ENCODE peak calls at places on chromosomes 5 and 9, in ten cellular contexts. One of them, this sample, is unnamed.

GRCh38 chr9:33331411-33331891 is 41.1 kb downstream of the NFX1 start:
- DNase-seq in AG04450: no peak
- DNase-seq in heart right ventricle: no peak
- DNase-seq in upper lobe of left lung: no peak
- DNase-seq in endodermal cell: no peak
- DNase-seq in tibial nerve: no peak
- DNase-seq in astrocyte of the spinal cord: no peak
- DNase-seq in HFF-Myc: no peak
- DNase-seq in stomach: no peak
- DNase-seq in fibroblast of pulmonary artery: peak
- DNase-seq in this sample: no peak

GRCh38 chr9:111994831-111995458 is 98.3 kb downstream of the UGCG start:
- DNase-seq in HFF-Myc: no peak
- DNase-seq in astrocyte of the spinal cord: no peak
- DNase-seq in stomach: no peak
- DNase-seq in endodermal cell: peak
- DNase-seq in AG04450: no peak
- DNase-seq in heart right ventricle: no peak
- DNase-seq in upper lobe of left lung: no peak
- DNase-seq in fibroblast of pulmonary artery: no peak
- DNase-seq in tibial nerve: no peak
- DNase-seq in this sample: peak

GRCh38 chr9:109001275-109001676 is 12.0 kb downstream of the CTNNAL1 start:
- DNase-seq in astrocyte of the spinal cord: peak
- DNase-seq in tibial nerve: no peak
- DNase-seq in heart right ventricle: no peak
- DNase-seq in endodermal cell: no peak
- DNase-seq in fibroblast of pulmonary artery: peak
- DNase-seq in HFF-Myc: no peak
- DNase-seq in upper lobe of left lung: no peak
- DNase-seq in stomach: no peak
- DNase-seq in AG04450: no peak
- DNase-seq in this sample: peak

GRCh38 chr5:172971482-172971881 is 12.1 kb upstream of the ATP6V0E1 start:
- DNase-seq in upper lobe of left lung: no peak
- DNase-seq in stomach: no peak
- DNase-seq in HFF-Myc: no peak
- DNase-seq in astrocyte of the spinal cord: no peak
- DNase-seq in tibial nerve: no peak
- DNase-seq in AG04450: no peak
- DNase-seq in endodermal cell: no peak
- DNase-seq in fibroblast of pulmonary artery: no peak
- DNase-seq in heart right ventricle: no peak
- DNase-seq in this sample: no peak

GRCh38 chr5:1330146-1330846 is 14.6 kb downstream of the CLPTM1L start:
- DNase-seq in astrocyte of the spinal cord: no peak
- DNase-seq in fibroblast of pulmonary artery: no peak
- DNase-seq in HFF-Myc: no peak
- DNase-seq in tibial nerve: no peak
- DNase-seq in upper lobe of left lung: peak
- DNase-seq in heart right ventricle: no peak
- DNase-seq in stomach: peak
- DNase-seq in AG04450: no peak
- DNase-seq in endodermal cell: no peak
- DNase-seq in this sample: no peak

GRCh38 chr5:53023969-53024368 is 34.8 kb downstream of the ITGA2 start:
- DNase-seq in astrocyte of the spinal cord: peak
- DNase-seq in endodermal cell: no peak
- DNase-seq in stomach: no peak
- DNase-seq in tibial nerve: no peak
- DNase-seq in fibroblast of pulmonary artery: peak
- DNase-seq in HFF-Myc: no peak
- DNase-seq in upper lobe of left lung: no peak
- DNase-seq in AG04450: no peak
- DNase-seq in heart right ventricle: no peak
- DNase-seq in this sample: no peak

GRCh38 chr9:119370816-119371215 is 1.6 kb upstream of the BRINP1 start:
- DNase-seq in astrocyte of the spinal cord: peak
- DNase-seq in stomach: no peak
- DNase-seq in heart right ventricle: peak
- DNase-seq in AG04450: no peak
- DNase-seq in HFF-Myc: peak
- DNase-seq in tibial nerve: peak
- DNase-seq in fibroblast of pulmonary artery: peak
- DNase-seq in upper lobe of left lung: no peak
- DNase-seq in endodermal cell: peak
- DNase-seq in this sample: no peak

GRCh38 chr5:150780180-150780692 is 1.7 kb downstream of the SMIM3 start:
- DNase-seq in tibial nerve: peak
- DNase-seq in HFF-Myc: no peak
- DNase-seq in fibroblast of pulmonary artery: peak
- DNase-seq in heart right ventricle: peak
- DNase-seq in stomach: peak
- DNase-seq in upper lobe of left lung: peak
- DNase-seq in AG04450: no peak
- DNase-seq in endodermal cell: no peak
- DNase-seq in astrocyte of the spinal cord: no peak
- DNase-seq in this sample: no peak

GRCh38 chr9:133342570-133342969 is 5.4 kb downstream of the MED22 start:
- DNase-seq in upper lobe of left lung: no peak
- DNase-seq in heart right ventricle: no peak
- DNase-seq in tibial nerve: no peak
- DNase-seq in fibroblast of pulmonary artery: no peak
- DNase-seq in AG04450: no peak
- DNase-seq in stomach: no peak
- DNase-seq in astrocyte of the spinal cord: no peak
- DNase-seq in endodermal cell: peak
- DNase-seq in HFF-Myc: no peak
- DNase-seq in this sample: no peak

GRCh38 chr5:33852327-33852726 is 39.5 kb downstream of the ADAMTS12 start:
- DNase-seq in upper lobe of left lung: no peak
- DNase-seq in stomach: no peak
- DNase-seq in HFF-Myc: no peak
- DNase-seq in heart right ventricle: no peak
- DNase-seq in AG04450: no peak
- DNase-seq in tibial nerve: no peak
- DNase-seq in fibroblast of pulmonary artery: peak
- DNase-seq in astrocyte of the spinal cord: peak
- DNase-seq in endodermal cell: no peak
- DNase-seq in this sample: no peak

GRCh38 chr9:91841591-91841990 is 108.4 kb downstream of the ROR2 start:
- DNase-seq in endodermal cell: no peak
- DNase-seq in AG04450: no peak
- DNase-seq in fibroblast of pulmonary artery: no peak
- DNase-seq in stomach: no peak
- DNase-seq in upper lobe of left lung: no peak
- DNase-seq in tibial nerve: no peak
- DNase-seq in astrocyte of the spinal cord: no peak
- DNase-seq in HFF-Myc: no peak
- DNase-seq in heart right ventricle: no peak
- DNase-seq in this sample: no peak

GRCh38 chr9:133191989-133192388 is 17.1 kb downstream of the OBP2B start:
- DNase-seq in fibroblast of pulmonary artery: no peak
- DNase-seq in AG04450: no peak
- DNase-seq in heart right ventricle: no peak
- DNase-seq in endodermal cell: no peak
- DNase-seq in HFF-Myc: no peak
- DNase-seq in tibial nerve: no peak
- DNase-seq in astrocyte of the spinal cord: no peak
- DNase-seq in stomach: no peak
- DNase-seq in upper lobe of left lung: no peak
- DNase-seq in this sample: no peak

GRCh38 chr5:111296570-111296969 is 72.4 kb downstream of the CAMK4 start:
- DNase-seq in stomach: no peak
- DNase-seq in tibial nerve: no peak
- DNase-seq in upper lobe of left lung: no peak
- DNase-seq in AG04450: no peak
- DNase-seq in astrocyte of the spinal cord: no peak
- DNase-seq in HFF-Myc: no peak
- DNase-seq in fibroblast of pulmonary artery: no peak
- DNase-seq in heart right ventricle: no peak
- DNase-seq in endodermal cell: no peak
- DNase-seq in this sample: no peak

DNA sequence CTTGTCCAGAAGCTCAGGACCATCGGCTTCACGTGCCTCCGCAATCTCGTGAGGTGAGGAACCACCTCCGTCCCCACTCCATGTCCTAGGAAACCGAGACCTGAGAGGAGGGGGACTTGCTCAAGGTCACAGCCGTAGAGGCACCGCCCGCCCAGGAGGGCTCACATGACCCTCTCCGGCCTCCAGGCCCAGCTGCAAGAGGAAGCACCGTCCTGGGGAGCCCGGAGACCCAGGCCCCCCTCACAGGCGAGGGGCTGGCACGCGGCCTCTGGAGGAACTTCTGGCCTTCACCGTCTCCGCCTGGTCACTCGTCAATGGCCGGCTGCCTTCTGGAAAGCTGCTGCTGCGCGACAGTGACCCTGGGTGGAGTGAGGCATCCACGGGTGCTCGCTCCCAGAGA is 24.2 kb downstream of the FAM78A start:
- DNase-seq in endodermal cell: no peak
- DNase-seq in tibial nerve: no peak
- DNase-seq in AG04450: no peak
- DNase-seq in fibroblast of pulmonary artery: no peak
- DNase-seq in heart right ventricle: no peak
- DNase-seq in upper lobe of left lung: no peak
- DNase-seq in stomach: no peak
- DNase-seq in HFF-Myc: no peak
- DNase-seq in astrocyte of the spinal cord: no peak
- DNase-seq in this sample: no peak
- H3K4me3 ChIP-seq in endodermal cell: no peak
- H3K4me3 ChIP-seq in tibial nerve: peak
- H3K4me3 ChIP-seq in AG04450: no peak
- H3K4me3 ChIP-seq in fibroblast of pulmonary artery: no peak
- H3K4me3 ChIP-seq in heart right ventricle: no peak
- H3K4me3 ChIP-seq in upper lobe of left lung: peak
- H3K4me3 ChIP-seq in stomach: no peak
- H3K4me3 ChIP-seq in HFF-Myc: no peak
- H3K4me3 ChIP-seq in astrocyte of the spinal cord: no peak
- H3K4me3 ChIP-seq in this sample: no peak

DNA sequence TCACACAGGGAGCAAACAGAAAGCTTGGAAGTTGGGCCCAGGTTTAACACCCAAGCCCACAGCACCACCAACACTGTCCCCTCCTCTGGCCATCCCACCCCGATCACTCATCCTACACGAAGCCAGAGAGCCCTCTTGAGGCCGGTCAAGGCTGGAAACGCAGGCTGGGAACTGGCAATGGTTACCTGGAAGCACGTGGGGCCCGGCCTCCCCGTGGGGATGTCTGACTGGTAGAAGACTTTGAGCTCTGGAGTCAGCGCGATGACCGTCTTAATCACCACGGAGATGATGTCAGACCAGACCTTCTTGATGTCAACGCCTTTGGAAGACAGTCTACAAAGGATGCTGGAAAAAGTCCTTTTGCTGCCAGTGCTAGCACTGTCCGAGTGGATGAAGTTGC is 104.1 kb downstream of the TTLL11 start:
- DNase-seq in endodermal cell: peak
- DNase-seq in upper lobe of left lung: no peak
- DNase-seq in HFF-Myc: no peak
- DNase-seq in tibial nerve: no peak
- DNase-seq in stomach: no peak
- DNase-seq in astrocyte of the spinal cord: peak
- DNase-seq in fibroblast of pulmonary artery: peak
- DNase-seq in AG04450: no peak
- DNase-seq in heart right ventricle: no peak
- DNase-seq in this sample: no peak
- TF ChIP-seq CTCF in endodermal cell: peak
- TF ChIP-seq CTCF in upper lobe of left lung: no peak
- TF ChIP-seq CTCF in HFF-Myc: peak
- TF ChIP-seq CTCF in tibial nerve: no peak
- TF ChIP-seq CTCF in stomach: no peak
- TF ChIP-seq CTCF in astrocyte of the spinal cord: peak
- TF ChIP-seq CTCF in fibroblast of pulmonary artery: peak
- TF ChIP-seq CTCF in AG04450: peak
- TF ChIP-seq CTCF in heart right ventricle: peak
- TF ChIP-seq CTCF in this sample: peak

GRCh38 chr5:127838661-127839060 is 135.5 kb downstream of the CCDC192 start:
- DNase-seq in endodermal cell: peak
- DNase-seq in HFF-Myc: no peak
- DNase-seq in stomach: peak
- DNase-seq in heart right ventricle: no peak
- DNase-seq in AG04450: no peak
- DNase-seq in astrocyte of the spinal cord: peak
- DNase-seq in upper lobe of left lung: peak
- DNase-seq in fibroblast of pulmonary artery: peak
- DNase-seq in tibial nerve: no peak
- DNase-seq in this sample: no peak

GRCh38 chr5:127839496-127840197 is 136.5 kb downstream of the CCDC192 start:
- DNase-seq in tibial nerve: no peak
- DNase-seq in upper lobe of left lung: peak
- DNase-seq in astrocyte of the spinal cord: no peak
- DNase-seq in heart right ventricle: no peak
- DNase-seq in HFF-Myc: no peak
- DNase-seq in stomach: no peak
- DNase-seq in fibroblast of pulmonary artery: peak
- DNase-seq in endodermal cell: no peak
- DNase-seq in AG04450: no peak
- DNase-seq in this sample: no peak

GRCh38 chr5:127840809-127841208 is 137.6 kb downstream of the CCDC192 start:
- DNase-seq in endodermal cell: no peak
- DNase-seq in upper lobe of left lung: no peak
- DNase-seq in fibroblast of pulmonary artery: no peak
- DNase-seq in HFF-Myc: no peak
- DNase-seq in AG04450: no peak
- DNase-seq in tibial nerve: no peak
- DNase-seq in astrocyte of the spinal cord: no peak
- DNase-seq in heart right ventricle: no peak
- DNase-seq in stomach: no peak
- DNase-seq in this sample: no peak

GRCh38 chr5:127839072-127839471 is 135.9 kb downstream of the CCDC192 start:
- DNase-seq in heart right ventricle: no peak
- DNase-seq in stomach: no peak
- DNase-seq in astrocyte of the spinal cord: no peak
- DNase-seq in AG04450: no peak
- DNase-seq in fibroblast of pulmonary artery: no peak
- DNase-seq in upper lobe of left lung: no peak
- DNase-seq in HFF-Myc: no peak
- DNase-seq in tibial nerve: no peak
- DNase-seq in endodermal cell: no peak
- DNase-seq in this sample: no peak

GRCh38 chr5:127840198-127840524 is 137.0 kb downstream of the CCDC192 start:
- DNase-seq in astrocyte of the spinal cord: no peak
- DNase-seq in endodermal cell: no peak
- DNase-seq in heart right ventricle: no peak
- DNase-seq in fibroblast of pulmonary artery: peak
- DNase-seq in AG04450: no peak
- DNase-seq in upper lobe of left lung: no peak
- DNase-seq in stomach: no peak
- DNase-seq in tibial nerve: no peak
- DNase-seq in HFF-Myc: no peak
- DNase-seq in this sample: no peak
- H3K4me3 ChIP-seq in astrocyte of the spinal cord: no peak
- H3K4me3 ChIP-seq in endodermal cell: no peak
- H3K4me3 ChIP-seq in heart right ventricle: no peak
- H3K4me3 ChIP-seq in fibroblast of pulmonary artery: no peak
- H3K4me3 ChIP-seq in AG04450: no peak
- H3K4me3 ChIP-seq in upper lobe of left lung: no peak
- H3K4me3 ChIP-seq in stomach: no peak
- H3K4me3 ChIP-seq in tibial nerve: no peak
- H3K4me3 ChIP-seq in HFF-Myc: no peak
- H3K4me3 ChIP-seq in this sample: no peak

GRCh38 chr9:130508218-130508617 is 63.5 kb downstream of the ASS1 start:
- DNase-seq in AG04450: no peak
- DNase-seq in fibroblast of pulmonary artery: no peak
- DNase-seq in endodermal cell: no peak
- DNase-seq in tibial nerve: no peak
- DNase-seq in heart right ventricle: no peak
- DNase-seq in stomach: no peak
- DNase-seq in upper lobe of left lung: no peak
- DNase-seq in HFF-Myc: no peak
- DNase-seq in astrocyte of the spinal cord: no peak
- DNase-seq in this sample: no peak
- TF ChIP-seq CTCF in AG04450: no peak
- TF ChIP-seq CTCF in fibroblast of pulmonary artery: no peak
- TF ChIP-seq CTCF in endodermal cell: no peak
- TF ChIP-seq CTCF in tibial nerve: no peak
- TF ChIP-seq CTCF in heart right ventricle: no peak
- TF ChIP-seq CTCF in stomach: no peak
- TF ChIP-seq CTCF in upper lobe of left lung: no peak
- TF ChIP-seq CTCF in HFF-Myc: no peak
- TF ChIP-seq CTCF in astrocyte of the spinal cord: no peak
- TF ChIP-seq CTCF in this sample: no peak

This sample was measured in retinal pigment epithelial cell.